ENCODE peak calls at places on chromosomes 7 and 10, in five cellular contexts. Z is EH, W is NCI-H345, O is gastrocnemius medialis, A is HCEC 1CT. R is an unnamed sample.
A peak's percentile ranks its signal among the peaks of the same experiment; 100 is the strongest.

GRCh38 chr10:63543576-63543962 is 22.4 kb downstream of the REEP3 start:
- DNase-seq in Z (no peak), W (no peak), O (no peak), A (no peak), R (no peak)

GRCh38 chr7:15686209-15686956 is at the start of gene MEOX2:
- DNase-seq in Z (peak; percentile 28), W (no peak), O (peak; percentile 55), A (peak; percentile 55), R (peak; percentile 7)

GRCh38 chr10:4740471-4740870 is 85.5 kb upstream of the AKR1E2 start:
- DNase-seq in Z (peak; percentile 17), W (no peak), O (no peak), A (no peak), R (peak; percentile 14)

GRCh38 chr10:122044045-122044661 is 55.2 kb downstream of the TACC2 start:
- DNase-seq in Z (peak; percentile 42), W (no peak), O (peak; percentile 83), A (peak; percentile 60), R (peak; percentile 49)

GRCh38 chr10:92891885-92892705 is 43.8 kb downstream of the EXOC6 start:
- DNase-seq in Z (peak; percentile 92), W (peak; percentile 25), O (no peak), A (peak; percentile 89), R (peak; percentile 91)

GRCh38 chr10:132585732-132586722 is 48.4 kb downstream of the INPP5A start:
- DNase-seq in Z (no peak), W (no peak), O (no peak), A (no peak), R (no peak)

GRCh38 chr10:103564799-103565365 is 71.4 kb downstream of the NEURL1 start:
- DNase-seq in Z (no peak), W (peak; percentile 15), O (no peak), A (peak; percentile 20), R (no peak)

GRCh38 chr7:13641699-13642098 is 347.8 kb downstream of the ETV1 start:
- DNase-seq in Z (no peak), W (peak; percentile 13), O (peak; percentile 6), A (peak; percentile 55), R (peak; percentile 33)

GRCh38 chr10:53839437-53840039 is 961.5 kb downstream of the PCDH15 start:
- DNase-seq in Z (no peak), W (no peak), O (no peak), A (peak; percentile 2), R (peak; percentile 15)

GRCh38 chr10:46328853-46329689 is 42.3 kb downstream of the ANTXRL start:
- DNase-seq in Z (no peak), W (no peak), O (no peak), A (no peak), R (no peak)

GRCh38 chr10:110509560-110509959 is 11.9 kb downstream of the DUSP5 start:
- DNase-seq in Z (no peak), W (no peak), O (no peak), A (no peak), R (no peak)